ENCODE peak calls at places on chromosomes 16 and 17, in four cellular contexts. One of them, this sample, is unnamed.

GRCh38 chr17:35889818-35890773 is 9.9 kb upstream of the CCL5 start:
- DNase-seq in lower leg skin: no peak
- DNase-seq in cardiac fibroblast: peak
- DNase-seq in LoVo: no peak
- DNase-seq in this sample: no peak

GRCh38 chr16:9597967-9598730 is 506.7 kb downstream of the HAPSTR1 start:
- DNase-seq in lower leg skin: no peak
- DNase-seq in cardiac fibroblast: no peak
- DNase-seq in LoVo: no peak
- DNase-seq in this sample: no peak

GRCh38 chr16:56610017-56610608 is 1.7 kb downstream of the MT2A start:
- DNase-seq in LoVo: no peak
- DNase-seq in lower leg skin: no peak
- DNase-seq in cardiac fibroblast: peak
- DNase-seq in this sample: peak

GRCh38 chr17:81429353-81429774 is 34.1 kb downstream of the BAHCC1 start:
- DNase-seq in lower leg skin: peak
- DNase-seq in cardiac fibroblast: peak
- DNase-seq in LoVo: no peak
- DNase-seq in this sample: peak

GRCh38 chr16:57648590-57649442 is 19.3 kb upstream of the ADGRG3 start:
- DNase-seq in LoVo: peak
- DNase-seq in cardiac fibroblast: peak
- DNase-seq in lower leg skin: peak
- DNase-seq in this sample: peak

GRCh38 chr16:49484454-49484853 is 110.8 kb downstream of the C16orf78 start:
- DNase-seq in LoVo: peak
- DNase-seq in lower leg skin: peak
- DNase-seq in cardiac fibroblast: peak
- DNase-seq in this sample: peak

GRCh38 chr17:42985225-42985624 is 4.9 kb downstream of the RUNDC1 start:
- DNase-seq in LoVo: no peak
- DNase-seq in cardiac fibroblast: no peak
- DNase-seq in lower leg skin: no peak
- DNase-seq in this sample: no peak

GRCh38 chr17:30886187-30886586 is 19.9 kb downstream of the TEFM start:
- DNase-seq in LoVo: no peak
- DNase-seq in lower leg skin: peak
- DNase-seq in cardiac fibroblast: no peak
- DNase-seq in this sample: no peak

GRCh38 chr17:69246726-69247375 is 18.2 kb upstream of the ABCA10 start:
- DNase-seq in cardiac fibroblast: peak
- DNase-seq in LoVo: peak
- DNase-seq in lower leg skin: no peak
- DNase-seq in this sample: no peak

GRCh38 chr17:14019186-14019956 is 49.9 kb upstream of the COX10 start:
- DNase-seq in LoVo: no peak
- DNase-seq in lower leg skin: no peak
- DNase-seq in cardiac fibroblast: peak
- DNase-seq in this sample: no peak

GRCh38 chr16:4825196-4825595 is 21.9 kb downstream of the GLYR1 start:
- DNase-seq in cardiac fibroblast: no peak
- DNase-seq in LoVo: no peak
- DNase-seq in lower leg skin: no peak
- DNase-seq in this sample: no peak

GRCh38 chr17:61372436-61372835 is 27.2 kb upstream of the TBX2 start:
- DNase-seq in LoVo: no peak
- DNase-seq in lower leg skin: no peak
- DNase-seq in cardiac fibroblast: no peak
- DNase-seq in this sample: no peak

GRCh38 chr17:51091635-51092034 is 29.0 kb downstream of the SPAG9 start:
- DNase-seq in lower leg skin: no peak
- DNase-seq in cardiac fibroblast: no peak
- DNase-seq in LoVo: no peak
- DNase-seq in this sample: no peak

GRCh38 chr17:3710951-3711383 is 12.7 kb upstream of the HASPIN start:
- DNase-seq in cardiac fibroblast: peak
- DNase-seq in LoVo: no peak
- DNase-seq in lower leg skin: no peak
- DNase-seq in this sample: no peak

GRCh38 chr16:13168091-13168572 is 266.7 kb downstream of the SHISA9 start:
- DNase-seq in cardiac fibroblast: no peak
- DNase-seq in LoVo: no peak
- DNase-seq in lower leg skin: no peak
- DNase-seq in this sample: no peak

GRCh38 chr17:29176500-29177351 is 3.5 kb downstream of the MYO18A start:
- DNase-seq in cardiac fibroblast: peak
- DNase-seq in LoVo: peak
- DNase-seq in lower leg skin: peak
- DNase-seq in this sample: peak

GRCh38 chr17:37088459-37088858 is 139.7 kb downstream of the AATF start:
- DNase-seq in cardiac fibroblast: no peak
- DNase-seq in lower leg skin: no peak
- DNase-seq in LoVo: no peak
- DNase-seq in this sample: no peak

GRCh38 chr17:57408064-57408811 is 151.9 kb downstream of the MSI2 start:
- DNase-seq in cardiac fibroblast: no peak
- DNase-seq in LoVo: peak
- DNase-seq in lower leg skin: no peak
- DNase-seq in this sample: peak

GRCh38 chr16:19657831-19658230 is 60.2 kb downstream of the KNOP1 start:
- DNase-seq in cardiac fibroblast: no peak
- DNase-seq in lower leg skin: no peak
- DNase-seq in LoVo: no peak
- DNase-seq in this sample: no peak

This sample was measured in mucosa of descending colon.